ENCODE peak calls at places on chromosomes 2 and 18, in four cellular contexts. One of them, this sample, is unnamed.

GRCh38 chr2:46893231-46893943 is 22.2 kb downstream of the MCFD2 start:
- DNase-seq in fibroblast of the aortic adventitia: no peak
- DNase-seq in adrenal gland: no peak
- DNase-seq in stimulated activated naive B cell treated with anti-CD40 and anti-IgM and Interleukin-4, amounts not matched to agents 10 μg/mL and 1 μg/mL and 100 μg/mL, for 72 hours: no peak
- DNase-seq in this sample: no peak

GRCh38 chr2:76498387-76498786 is 787.7 kb upstream of the GCFC2 start:
- DNase-seq in fibroblast of the aortic adventitia: no peak
- DNase-seq in adrenal gland: no peak
- DNase-seq in stimulated activated naive B cell treated with anti-CD40 and anti-IgM and Interleukin-4, amounts not matched to agents 10 μg/mL and 1 μg/mL and 100 μg/mL, for 72 hours: no peak
- DNase-seq in this sample: no peak

GRCh38 chr18:66826211-66826610 is 222.3 kb upstream of the CDH19 start:
- DNase-seq in fibroblast of the aortic adventitia: no peak
- DNase-seq in adrenal gland: no peak
- DNase-seq in stimulated activated naive B cell treated with anti-CD40 and anti-IgM and Interleukin-4, amounts not matched to agents 10 μg/mL and 1 μg/mL and 100 μg/mL, for 72 hours: no peak
- DNase-seq in this sample: no peak

GRCh38 chr2:102983786-102984185 is 222.0 kb downstream of the TMEM182 start:
- DNase-seq in fibroblast of the aortic adventitia: no peak
- DNase-seq in adrenal gland: no peak
- DNase-seq in stimulated activated naive B cell treated with anti-CD40 and anti-IgM and Interleukin-4, amounts not matched to agents 10 μg/mL and 1 μg/mL and 100 μg/mL, for 72 hours: no peak
- DNase-seq in this sample: no peak

GRCh38 chr18:77622009-77622692 is 372.5 kb downstream of the GALR1 start:
- DNase-seq in fibroblast of the aortic adventitia: no peak
- DNase-seq in adrenal gland: no peak
- DNase-seq in stimulated activated naive B cell treated with anti-CD40 and anti-IgM and Interleukin-4, amounts not matched to agents 10 μg/mL and 1 μg/mL and 100 μg/mL, for 72 hours: no peak
- DNase-seq in this sample: no peak

GRCh38 chr18:68566991-68567390 is 147.9 kb downstream of the TMX3 start:
- DNase-seq in fibroblast of the aortic adventitia: no peak
- DNase-seq in adrenal gland: no peak
- DNase-seq in stimulated activated naive B cell treated with anti-CD40 and anti-IgM and Interleukin-4, amounts not matched to agents 10 μg/mL and 1 μg/mL and 100 μg/mL, for 72 hours: no peak
- DNase-seq in this sample: no peak

GRCh38 chr18:53946561-53946960 is 277.9 kb downstream of the MBD2 start:
- DNase-seq in fibroblast of the aortic adventitia: no peak
- DNase-seq in adrenal gland: no peak
- DNase-seq in stimulated activated naive B cell treated with anti-CD40 and anti-IgM and Interleukin-4, amounts not matched to agents 10 μg/mL and 1 μg/mL and 100 μg/mL, for 72 hours: no peak
- DNase-seq in this sample: no peak

GRCh38 chr18:12772111-12772510 is 69.3 kb downstream of the PSMG2 start:
- DNase-seq in fibroblast of the aortic adventitia: no peak
- DNase-seq in adrenal gland: no peak
- DNase-seq in stimulated activated naive B cell treated with anti-CD40 and anti-IgM and Interleukin-4, amounts not matched to agents 10 μg/mL and 1 μg/mL and 100 μg/mL, for 72 hours: no peak
- DNase-seq in this sample: no peak

GRCh38 chr2:112646791-112647720 is 1.3 kb downstream of the SLC20A1 start:
- DNase-seq in fibroblast of the aortic adventitia: no peak
- DNase-seq in adrenal gland: no peak
- DNase-seq in stimulated activated naive B cell treated with anti-CD40 and anti-IgM and Interleukin-4, amounts not matched to agents 10 μg/mL and 1 μg/mL and 100 μg/mL, for 72 hours: no peak
- DNase-seq in this sample: no peak

GRCh38 chr18:12376034-12376717 is 851 bp downstream of the AFG3L2 start:
- DNase-seq in fibroblast of the aortic adventitia: peak; percentile 22
- DNase-seq in adrenal gland: peak; percentile 31
- DNase-seq in stimulated activated naive B cell treated with anti-CD40 and anti-IgM and Interleukin-4, amounts not matched to agents 10 μg/mL and 1 μg/mL and 100 μg/mL, for 72 hours: no peak
- DNase-seq in this sample: peak; percentile 24

GRCh38 chr2:147553743-147554142 is 291.1 kb upstream of the ACVR2A start:
- DNase-seq in fibroblast of the aortic adventitia: no peak
- DNase-seq in adrenal gland: no peak
- DNase-seq in stimulated activated naive B cell treated with anti-CD40 and anti-IgM and Interleukin-4, amounts not matched to agents 10 μg/mL and 1 μg/mL and 100 μg/mL, for 72 hours: no peak
- DNase-seq in this sample: peak; percentile 84

GRCh38 chr2:37653805-37654378 is 17.6 kb downstream of the CDC42EP3 start:
- DNase-seq in fibroblast of the aortic adventitia: no peak
- DNase-seq in adrenal gland: peak; percentile 46
- DNase-seq in stimulated activated naive B cell treated with anti-CD40 and anti-IgM and Interleukin-4, amounts not matched to agents 10 μg/mL and 1 μg/mL and 100 μg/mL, for 72 hours: peak; percentile 77
- DNase-seq in this sample: peak; percentile 19

GRCh38 chr2:128447538-128447885 is 128.8 kb upstream of the HS6ST1 start:
- DNase-seq in fibroblast of the aortic adventitia: no peak
- DNase-seq in adrenal gland: no peak
- DNase-seq in stimulated activated naive B cell treated with anti-CD40 and anti-IgM and Interleukin-4, amounts not matched to agents 10 μg/mL and 1 μg/mL and 100 μg/mL, for 72 hours: no peak
- DNase-seq in this sample: no peak

GRCh38 chr18:46283268-46283667 is 179.1 kb downstream of the HAUS1 start:
- DNase-seq in fibroblast of the aortic adventitia: no peak
- DNase-seq in adrenal gland: no peak
- DNase-seq in stimulated activated naive B cell treated with anti-CD40 and anti-IgM and Interleukin-4, amounts not matched to agents 10 μg/mL and 1 μg/mL and 100 μg/mL, for 72 hours: no peak
- DNase-seq in this sample: no peak

GRCh38 chr18:48752928-48753327 is 197.8 kb downstream of the SMAD7 start:
- DNase-seq in fibroblast of the aortic adventitia: no peak
- DNase-seq in adrenal gland: no peak
- DNase-seq in stimulated activated naive B cell treated with anti-CD40 and anti-IgM and Interleukin-4, amounts not matched to agents 10 μg/mL and 1 μg/mL and 100 μg/mL, for 72 hours: no peak
- DNase-seq in this sample: no peak

GRCh38 chr2:146238254-146238961 is 1606.4 kb upstream of the ACVR2A start:
- DNase-seq in fibroblast of the aortic adventitia: no peak
- DNase-seq in adrenal gland: no peak
- DNase-seq in stimulated activated naive B cell treated with anti-CD40 and anti-IgM and Interleukin-4, amounts not matched to agents 10 μg/mL and 1 μg/mL and 100 μg/mL, for 72 hours: no peak
- DNase-seq in this sample: no peak

GRCh38 chr18:55763298-55763697 is 175.3 kb upstream of the TCF4 start:
- DNase-seq in fibroblast of the aortic adventitia: peak; percentile 23
- DNase-seq in adrenal gland: no peak
- DNase-seq in stimulated activated naive B cell treated with anti-CD40 and anti-IgM and Interleukin-4, amounts not matched to agents 10 μg/mL and 1 μg/mL and 100 μg/mL, for 72 hours: no peak
- DNase-seq in this sample: no peak

GRCh38 chr2:195710407-195710806 is 53.4 kb downstream of the SLC39A10 start:
- DNase-seq in fibroblast of the aortic adventitia: peak; percentile 69
- DNase-seq in adrenal gland: no peak
- DNase-seq in stimulated activated naive B cell treated with anti-CD40 and anti-IgM and Interleukin-4, amounts not matched to agents 10 μg/mL and 1 μg/mL and 100 μg/mL, for 72 hours: no peak
- DNase-seq in this sample: no peak

This sample was measured in HAP-1.